ENCODE peak calls at places on chromosome 6, in five cellular contexts. One of them, this sample, is unnamed.

GRCh38 chr6:14736231-14736953 is 509.5 kb upstream of the JARID2 start:
- DNase-seq in PC-9: no peak
- DNase-seq in heart left ventricle: no peak
- DNase-seq in CD4-positive, alpha-beta memory T cell: no peak
- DNase-seq in ovary: no peak
- DNase-seq in this sample: no peak

GRCh38 chr6:149405823-149406765 is 6.0 kb downstream of the SUMO4 start:
- DNase-seq in PC-9: no peak
- DNase-seq in heart left ventricle: no peak
- DNase-seq in CD4-positive, alpha-beta memory T cell: no peak
- DNase-seq in ovary: no peak
- DNase-seq in this sample: no peak

GRCh38 chr6:100138346-100139022 is 144.5 kb upstream of the MCHR2 start:
- DNase-seq in PC-9: no peak
- DNase-seq in heart left ventricle: no peak
- DNase-seq in CD4-positive, alpha-beta memory T cell: no peak
- DNase-seq in ovary: no peak
- DNase-seq in this sample: no peak

GRCh38 chr6:168574699-168575195 is 133.8 kb downstream of the SMOC2 start:
- DNase-seq in PC-9: no peak
- DNase-seq in heart left ventricle: no peak
- DNase-seq in CD4-positive, alpha-beta memory T cell: no peak
- DNase-seq in ovary: peak; percentile 83
- DNase-seq in this sample: no peak

GRCh38 chr6:125507987-125508655 is 206.4 kb upstream of the HDDC2 start:
- DNase-seq in PC-9: no peak
- DNase-seq in heart left ventricle: peak; percentile 40
- DNase-seq in CD4-positive, alpha-beta memory T cell: no peak
- DNase-seq in ovary: no peak
- DNase-seq in this sample: no peak

GRCh38 chr6:131065112-131065823 is 2.2 kb upstream of the EPB41L2 start:
- DNase-seq in PC-9: no peak
- DNase-seq in heart left ventricle: no peak
- DNase-seq in CD4-positive, alpha-beta memory T cell: no peak
- DNase-seq in ovary: no peak
- DNase-seq in this sample: no peak

GRCh38 chr6:85551264-85551663 is 42.4 kb downstream of the SNX14 start:
- DNase-seq in PC-9: no peak
- DNase-seq in heart left ventricle: no peak
- DNase-seq in CD4-positive, alpha-beta memory T cell: no peak
- DNase-seq in ovary: no peak
- DNase-seq in this sample: no peak

GRCh38 chr6:109869398-109870165 is 108.5 kb upstream of the GPR6 start:
- DNase-seq in PC-9: no peak
- DNase-seq in heart left ventricle: no peak
- DNase-seq in CD4-positive, alpha-beta memory T cell: no peak
- DNase-seq in ovary: peak; percentile 60
- DNase-seq in this sample: no peak

GRCh38 chr6:155517282-155517681 is 61.6 kb upstream of the NOX3 start:
- DNase-seq in PC-9: peak; percentile 17
- DNase-seq in heart left ventricle: no peak
- DNase-seq in CD4-positive, alpha-beta memory T cell: no peak
- DNase-seq in ovary: no peak
- DNase-seq in this sample: no peak

GRCh38 chr6:115358616-115359015 is 702.1 kb downstream of the FRK start:
- DNase-seq in PC-9: no peak
- DNase-seq in heart left ventricle: no peak
- DNase-seq in CD4-positive, alpha-beta memory T cell: no peak
- DNase-seq in ovary: no peak
- DNase-seq in this sample: no peak

GRCh38 chr6:41073968-41074691 is 1.4 kb downstream of the NFYA start:
- DNase-seq in PC-9: no peak
- DNase-seq in heart left ventricle: no peak
- DNase-seq in CD4-positive, alpha-beta memory T cell: peak; percentile 31
- DNase-seq in ovary: no peak
- DNase-seq in this sample: no peak

GRCh38 chr6:135052939-135053338 is 1.7 kb downstream of the HBS1L start:
- DNase-seq in PC-9: no peak
- DNase-seq in heart left ventricle: no peak
- DNase-seq in CD4-positive, alpha-beta memory T cell: no peak
- DNase-seq in ovary: no peak
- DNase-seq in this sample: no peak

GRCh38 chr6:36692220-36692619 is 5.4 kb upstream of the RAB44 start:
- DNase-seq in PC-9: no peak
- DNase-seq in heart left ventricle: no peak
- DNase-seq in CD4-positive, alpha-beta memory T cell: peak; percentile 26
- DNase-seq in ovary: no peak
- DNase-seq in this sample: peak; percentile 53

GRCh38 chr6:89952361-89952680 is 58.1 kb downstream of the GJA10 start:
- DNase-seq in PC-9: no peak
- DNase-seq in heart left ventricle: no peak
- DNase-seq in CD4-positive, alpha-beta memory T cell: no peak
- DNase-seq in ovary: no peak
- DNase-seq in this sample: no peak

GRCh38 chr6:54236984-54237383 is 71.3 kb upstream of the TINAG start:
- DNase-seq in PC-9: no peak
- DNase-seq in heart left ventricle: no peak
- DNase-seq in CD4-positive, alpha-beta memory T cell: no peak
- DNase-seq in ovary: no peak
- DNase-seq in this sample: no peak

GRCh38 chr6:134253681-134254080 is 64.2 kb downstream of the SGK1 start:
- DNase-seq in PC-9: no peak
- DNase-seq in heart left ventricle: no peak
- DNase-seq in CD4-positive, alpha-beta memory T cell: no peak
- DNase-seq in ovary: no peak
- DNase-seq in this sample: no peak

GRCh38 chr6:135267085-135267484 is 86.0 kb downstream of the MYB start:
- DNase-seq in PC-9: no peak
- DNase-seq in heart left ventricle: no peak
- DNase-seq in CD4-positive, alpha-beta memory T cell: no peak
- DNase-seq in ovary: no peak
- DNase-seq in this sample: no peak

GRCh38 chr6:159691133-159691962 is 1.7 kb downstream of the SOD2 start:
- DNase-seq in PC-9: no peak
- DNase-seq in heart left ventricle: no peak
- DNase-seq in CD4-positive, alpha-beta memory T cell: peak; percentile 61
- DNase-seq in ovary: no peak
- DNase-seq in this sample: no peak

GRCh38 chr6:39073471-39074355 is 25.1 kb downstream of the GLP1R start:
- DNase-seq in PC-9: no peak
- DNase-seq in heart left ventricle: no peak
- DNase-seq in CD4-positive, alpha-beta memory T cell: no peak
- DNase-seq in ovary: no peak
- DNase-seq in this sample: no peak

GRCh38 chr6:54595844-54596243 is 250.7 kb upstream of the FAM83B start:
- DNase-seq in PC-9: no peak
- DNase-seq in heart left ventricle: no peak
- DNase-seq in CD4-positive, alpha-beta memory T cell: no peak
- DNase-seq in ovary: no peak
- DNase-seq in this sample: no peak

GRCh38 chr6:79373246-79373645 is 138.8 kb upstream of the HMGN3 start:
- DNase-seq in PC-9: no peak
- DNase-seq in heart left ventricle: no peak
- DNase-seq in CD4-positive, alpha-beta memory T cell: no peak
- DNase-seq in ovary: no peak
- DNase-seq in this sample: no peak

GRCh38 chr6:81749704-81750103 is 2.8 kb downstream of the TENT5A start:
- DNase-seq in PC-9: no peak
- DNase-seq in heart left ventricle: peak; percentile 43
- DNase-seq in CD4-positive, alpha-beta memory T cell: no peak
- DNase-seq in ovary: no peak
- DNase-seq in this sample: no peak

GRCh38 chr6:148907573-148907972 is 160.7 kb downstream of the UST start:
- DNase-seq in PC-9: no peak
- DNase-seq in heart left ventricle: no peak
- DNase-seq in CD4-positive, alpha-beta memory T cell: no peak
- DNase-seq in ovary: no peak
- DNase-seq in this sample: no peak

GRCh38 chr6:24257282-24257681 is 100.6 kb downstream of the DCDC2 start:
- DNase-seq in PC-9: no peak
- DNase-seq in heart left ventricle: no peak
- DNase-seq in CD4-positive, alpha-beta memory T cell: no peak
- DNase-seq in ovary: no peak
- DNase-seq in this sample: no peak

GRCh38 chr6:2222275-2222842 is 23.0 kb downstream of the GMDS start:
- DNase-seq in PC-9: no peak
- DNase-seq in heart left ventricle: no peak
- DNase-seq in CD4-positive, alpha-beta memory T cell: no peak
- DNase-seq in ovary: no peak
- DNase-seq in this sample: no peak

GRCh38 chr6:139448094-139448649 is 73.7 kb upstream of the CITED2 start:
- DNase-seq in PC-9: no peak
- DNase-seq in heart left ventricle: no peak
- DNase-seq in CD4-positive, alpha-beta memory T cell: no peak
- DNase-seq in ovary: no peak
- DNase-seq in this sample: no peak

GRCh38 chr6:27149140-27149539 is 98.4 kb upstream of the PRSS16 start:
- DNase-seq in PC-9: no peak
- DNase-seq in heart left ventricle: no peak
- DNase-seq in CD4-positive, alpha-beta memory T cell: no peak
- DNase-seq in ovary: no peak
- DNase-seq in this sample: no peak

GRCh38 chr6:142339969-142340368 is 38.2 kb downstream of the ADGRG6 start:
- DNase-seq in PC-9: no peak
- DNase-seq in heart left ventricle: no peak
- DNase-seq in CD4-positive, alpha-beta memory T cell: no peak
- DNase-seq in ovary: no peak
- DNase-seq in this sample: no peak

GRCh38 chr6:156017838-156018237 is 562.2 kb upstream of the NOX3 start:
- DNase-seq in PC-9: no peak
- DNase-seq in heart left ventricle: no peak
- DNase-seq in CD4-positive, alpha-beta memory T cell: no peak
- DNase-seq in ovary: no peak
- DNase-seq in this sample: no peak

GRCh38 chr6:50185006-50185405 is 135.3 kb upstream of the DEFB112 start:
- DNase-seq in PC-9: no peak
- DNase-seq in heart left ventricle: no peak
- DNase-seq in CD4-positive, alpha-beta memory T cell: no peak
- DNase-seq in ovary: no peak
- DNase-seq in this sample: no peak

GRCh38 chr6:5025911-5026819 is 22.3 kb upstream of the RPP40 start:
- DNase-seq in PC-9: peak; percentile 50
- DNase-seq in heart left ventricle: peak; percentile 59
- DNase-seq in CD4-positive, alpha-beta memory T cell: no peak
- DNase-seq in ovary: peak; percentile 58
- DNase-seq in this sample: peak; percentile 48

GRCh38 chr6:14077193-14077853 is 40.2 kb upstream of the CD83 start:
- DNase-seq in PC-9: no peak
- DNase-seq in heart left ventricle: no peak
- DNase-seq in CD4-positive, alpha-beta memory T cell: no peak
- DNase-seq in ovary: no peak
- DNase-seq in this sample: no peak

GRCh38 chr6:33213166-33213988 is 5.1 kb downstream of the RING1 start:
- DNase-seq in PC-9: no peak
- DNase-seq in heart left ventricle: peak; percentile 49
- DNase-seq in CD4-positive, alpha-beta memory T cell: no peak
- DNase-seq in ovary: peak; percentile 56
- DNase-seq in this sample: no peak
- H3K4me3 ChIP-seq in PC-9: no peak overlapping the region
- H3K4me3 ChIP-seq in heart left ventricle: peak overlapping the region; percentile 58
- H3K4me3 ChIP-seq in CD4-positive, alpha-beta memory T cell: no peak overlapping the region
- H3K4me3 ChIP-seq in ovary: peak overlapping the region; percentile 36
- H3K4me3 ChIP-seq in this sample: peak overlapping the region; percentile 67

GRCh38 chr6:111201155-111201554 is 113.9 kb downstream of the SLC16A10 start:
- DNase-seq in PC-9: no peak
- DNase-seq in heart left ventricle: no peak
- DNase-seq in CD4-positive, alpha-beta memory T cell: no peak
- DNase-seq in ovary: no peak
- DNase-seq in this sample: no peak

GRCh38 chr6:111200823-111201134 is 113.5 kb downstream of the SLC16A10 start:
- DNase-seq in PC-9: no peak
- DNase-seq in heart left ventricle: no peak
- DNase-seq in CD4-positive, alpha-beta memory T cell: no peak
- DNase-seq in ovary: no peak
- DNase-seq in this sample: no peak

GRCh38 chr6:111201764-111202163 is 114.5 kb downstream of the SLC16A10 start:
- DNase-seq in PC-9: no peak
- DNase-seq in heart left ventricle: no peak
- DNase-seq in CD4-positive, alpha-beta memory T cell: no peak
- DNase-seq in ovary: no peak
- DNase-seq in this sample: no peak

GRCh38 chr6:111198841-111199240 is 111.5 kb downstream of the SLC16A10 start:
- DNase-seq in PC-9: no peak
- DNase-seq in heart left ventricle: no peak
- DNase-seq in CD4-positive, alpha-beta memory T cell: no peak
- DNase-seq in ovary: no peak
- DNase-seq in this sample: no peak

DNA sequence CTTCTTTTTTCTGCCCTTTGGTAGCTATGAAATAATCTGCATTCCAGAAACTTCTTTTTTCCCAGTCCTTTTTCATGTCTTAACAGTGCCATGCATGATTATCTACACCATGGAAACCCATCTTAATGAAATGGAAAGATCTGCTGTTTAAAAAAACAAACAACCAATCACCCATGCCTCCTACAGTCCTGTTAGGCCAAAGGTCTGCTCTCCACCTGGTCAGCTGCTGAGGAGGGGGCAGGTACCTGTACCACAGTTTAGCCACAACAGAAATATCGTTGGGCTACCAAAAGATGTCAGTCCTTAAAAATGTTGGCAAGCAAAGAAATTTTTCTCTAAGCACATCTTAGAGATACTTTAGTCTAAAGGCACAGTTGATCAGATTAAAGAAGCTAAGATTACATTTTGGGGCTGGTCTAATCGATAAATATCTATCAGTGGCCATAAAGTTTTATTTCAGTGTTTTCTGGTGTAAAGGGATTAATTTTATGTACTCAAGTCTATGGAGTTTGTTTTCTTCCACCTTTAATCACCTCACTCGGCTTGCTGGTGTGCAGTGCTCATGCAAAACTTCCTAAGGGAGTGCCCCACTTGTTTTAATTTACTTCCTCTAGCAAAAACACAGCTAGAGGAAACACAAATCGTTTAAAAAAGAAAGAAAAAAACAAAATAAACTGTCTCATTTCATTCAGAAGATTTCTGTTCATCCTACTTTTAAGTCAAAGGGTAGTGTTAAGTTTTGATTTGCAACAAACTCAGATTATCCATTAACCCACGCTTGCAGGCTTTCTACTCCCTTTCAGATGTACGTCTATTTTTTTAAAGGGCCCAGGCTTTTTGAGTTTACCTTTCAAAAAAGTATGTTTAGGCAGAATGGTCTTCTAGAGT is 112.9 kb downstream of the SLC16A10 start:
- DNase-seq in PC-9: no peak
- DNase-seq in heart left ventricle: no peak
- DNase-seq in CD4-positive, alpha-beta memory T cell: no peak
- DNase-seq in ovary: no peak
- DNase-seq in this sample: no peak
- H3K36me3 ChIP-seq in PC-9: no peaks in the 10 kb centered on the region
- H3K36me3 ChIP-seq in heart left ventricle: no peaks in the 10 kb centered on the region
- H3K36me3 ChIP-seq in CD4-positive, alpha-beta memory T cell: no peaks in the 10 kb centered on the region
- H3K36me3 ChIP-seq in ovary: no peaks in the 10 kb centered on the region
- H3K36me3 ChIP-seq in this sample: peaks cover 13% of the 10 kb centered on the region

GRCh38 chr6:88143768-88144167 is 22.4 kb downstream of the CNR1 start:
- DNase-seq in PC-9: no peak
- DNase-seq in heart left ventricle: no peak
- DNase-seq in CD4-positive, alpha-beta memory T cell: no peak
- DNase-seq in ovary: no peak
- DNase-seq in this sample: no peak
- H3K27ac ChIP-seq in PC-9: no peak overlapping the region
- H3K27ac ChIP-seq in heart left ventricle: no peak overlapping the region
- H3K27ac ChIP-seq in CD4-positive, alpha-beta memory T cell: no peak overlapping the region
- H3K27ac ChIP-seq in ovary: no peak overlapping the region
- H3K27ac ChIP-seq in this sample: no peak overlapping the region

GRCh38 chr6:53178837-53179432 is 30.3 kb upstream of the GCM1 start:
- DNase-seq in PC-9: no peak
- DNase-seq in heart left ventricle: no peak
- DNase-seq in CD4-positive, alpha-beta memory T cell: no peak
- DNase-seq in ovary: no peak
- DNase-seq in this sample: no peak
- H3K4me3 ChIP-seq in PC-9: no peak overlapping the region
- H3K4me3 ChIP-seq in heart left ventricle: no peak overlapping the region
- H3K4me3 ChIP-seq in CD4-positive, alpha-beta memory T cell: no peak overlapping the region
- H3K4me3 ChIP-seq in ovary: no peak overlapping the region
- H3K4me3 ChIP-seq in this sample: no peak overlapping the region